ENCODE peak calls at places on chromosomes 4 and X, in four cellular contexts. One of them, this sample, is unnamed.
A peak's percentile ranks its signal among the peaks of the same experiment; 100 is the strongest.

GRCh38 chr4:159047478-159048165 is 55.3 kb upstream of the RAPGEF2 start:
- DNase-seq in HepG2: peak; percentile 25
- DNase-seq in transverse colon: no peak
- DNase-seq in endothelial cell of umbilical vein: peak; percentile 19
- DNase-seq in this sample: no peak

GRCh38 chrX:100098660-100099375 is 311.3 kb downstream of the PCDH19 start:
- DNase-seq in HepG2: no peak
- DNase-seq in transverse colon: no peak
- DNase-seq in endothelial cell of umbilical vein: peak; percentile 31
- DNase-seq in this sample: no peak

GRCh38 chr4:163523791-163524365 is 29.4 kb downstream of the TMA16 start:
- DNase-seq in HepG2: no peak
- DNase-seq in transverse colon: no peak
- DNase-seq in endothelial cell of umbilical vein: no peak
- DNase-seq in this sample: no peak

GRCh38 chr4:815464-816146 is 10.3 kb downstream of the CPLX1 start:
- DNase-seq in HepG2: peak; percentile 91
- DNase-seq in transverse colon: peak; percentile 67
- DNase-seq in endothelial cell of umbilical vein: no peak
- DNase-seq in this sample: no peak

GRCh38 chr4:89617256-89617655 is 219.7 kb downstream of the SNCA start:
- DNase-seq in HepG2: no peak
- DNase-seq in transverse colon: no peak
- DNase-seq in endothelial cell of umbilical vein: no peak
- DNase-seq in this sample: no peak

GRCh38 chr4:116343809-116344208 is 741.6 kb downstream of the TRAM1L1 start:
- DNase-seq in HepG2: no peak
- DNase-seq in transverse colon: no peak
- DNase-seq in endothelial cell of umbilical vein: no peak
- DNase-seq in this sample: no peak

GRCh38 chr4:182955411-182955810 is 38.2 kb upstream of the DCTD start:
- DNase-seq in HepG2: no peak
- DNase-seq in transverse colon: no peak
- DNase-seq in endothelial cell of umbilical vein: no peak
- DNase-seq in this sample: no peak

GRCh38 chr4:163866728-163867313 is 372.3 kb downstream of the TMA16 start:
- DNase-seq in HepG2: no peak
- DNase-seq in transverse colon: no peak
- DNase-seq in endothelial cell of umbilical vein: no peak
- DNase-seq in this sample: no peak

GRCh38 chrX:18389968-18390367 is 35.4 kb upstream of the CDKL5 start:
- DNase-seq in HepG2: no peak
- DNase-seq in transverse colon: no peak
- DNase-seq in endothelial cell of umbilical vein: no peak
- DNase-seq in this sample: no peak

GRCh38 chrX:135557344-135557743 is 36.9 kb downstream of the INTS6L start:
- DNase-seq in HepG2: no peak
- DNase-seq in transverse colon: no peak
- DNase-seq in endothelial cell of umbilical vein: peak; percentile 6
- DNase-seq in this sample: no peak

GRCh38 chrX:20320461-20321159 is 53.9 kb upstream of the RPS6KA3 start:
- DNase-seq in HepG2: peak; percentile 90
- DNase-seq in transverse colon: no peak
- DNase-seq in endothelial cell of umbilical vein: no peak
- DNase-seq in this sample: no peak

GRCh38 chr4:95095352-95095974 is 337.7 kb downstream of the BMPR1B start:
- DNase-seq in HepG2: peak; percentile 5
- DNase-seq in transverse colon: no peak
- DNase-seq in endothelial cell of umbilical vein: peak; percentile 58
- DNase-seq in this sample: no peak

GRCh38 chr4:86032476-86033022 is 327.3 kb downstream of the MAPK10 start:
- DNase-seq in HepG2: no peak
- DNase-seq in transverse colon: no peak
- DNase-seq in endothelial cell of umbilical vein: no peak
- DNase-seq in this sample: no peak

GRCh38 chrX:103250977-103251376 is 4.0 kb downstream of the TCEAL8 start:
- DNase-seq in HepG2: no peak
- DNase-seq in transverse colon: no peak
- DNase-seq in endothelial cell of umbilical vein: no peak
- DNase-seq in this sample: no peak

GRCh38 chr4:7402526-7402925 is 32.2 kb downstream of the PSAPL1 start:
- DNase-seq in HepG2: no peak
- DNase-seq in transverse colon: no peak
- DNase-seq in endothelial cell of umbilical vein: no peak
- DNase-seq in this sample: no peak

GRCh38 chr4:8443801-8444200 is 3.2 kb downstream of the TRMT44 start:
- DNase-seq in HepG2: no peak
- DNase-seq in transverse colon: no peak
- DNase-seq in endothelial cell of umbilical vein: no peak
- DNase-seq in this sample: no peak

GRCh38 chrX:115531818-115532403 is 29.1 kb upstream of the PLS3 start:
- DNase-seq in HepG2: no peak
- DNase-seq in transverse colon: no peak
- DNase-seq in endothelial cell of umbilical vein: peak; percentile 85
- DNase-seq in this sample: no peak

GRCh38 chrX:15749642-15750610 is 11.9 kb downstream of the CA5B start:
- DNase-seq in HepG2: no peak
- DNase-seq in transverse colon: peak; percentile 23
- DNase-seq in endothelial cell of umbilical vein: peak; percentile 44
- DNase-seq in this sample: no peak

GRCh38 chr4:161522031-161522430 is 641.8 kb downstream of the FSTL5 start:
- DNase-seq in HepG2: no peak
- DNase-seq in transverse colon: no peak
- DNase-seq in endothelial cell of umbilical vein: peak; percentile 12
- DNase-seq in this sample: no peak

GRCh38 chr4:1000686-1001260 is 7.6 kb upstream of the SLC26A1 start:
- DNase-seq in HepG2: no peak
- DNase-seq in transverse colon: no peak
- DNase-seq in endothelial cell of umbilical vein: no peak
- DNase-seq in this sample: no peak

GRCh38 chr4:150395872-150396271 is 186.1 kb upstream of the MAB21L2 start:
- DNase-seq in HepG2: no peak
- DNase-seq in transverse colon: no peak
- DNase-seq in endothelial cell of umbilical vein: no peak
- DNase-seq in this sample: no peak

GRCh38 chrX:118520206-118520857 is 24.7 kb downstream of the DOCK11 start:
- DNase-seq in HepG2: no peak
- DNase-seq in transverse colon: no peak
- DNase-seq in endothelial cell of umbilical vein: no peak
- DNase-seq in this sample: no peak

GRCh38 chr4:89420507-89420906 is 112.9 kb upstream of the GPRIN3 start:
- DNase-seq in HepG2: no peak
- DNase-seq in transverse colon: no peak
- DNase-seq in endothelial cell of umbilical vein: no peak
- DNase-seq in this sample: no peak

GRCh38 chrX:144219035-144219434 is 335.2 kb downstream of the UBE2NL start:
- DNase-seq in HepG2: no peak
- DNase-seq in transverse colon: no peak
- DNase-seq in endothelial cell of umbilical vein: no peak
- DNase-seq in this sample: no peak

GRCh38 chrX:30821116-30821515 is 67.9 kb downstream of the TAB3 start:
- DNase-seq in HepG2: no peak
- DNase-seq in transverse colon: no peak
- DNase-seq in endothelial cell of umbilical vein: no peak
- DNase-seq in this sample: no peak

GRCh38 chr4:183912585-183912984 is 7.5 kb downstream of the STOX2 start:
- DNase-seq in HepG2: no peak
- DNase-seq in transverse colon: no peak
- DNase-seq in endothelial cell of umbilical vein: no peak
- DNase-seq in this sample: no peak

GRCh38 chrX:109934935-109935334 is 68.0 kb upstream of the TMEM164 start:
- DNase-seq in HepG2: no peak
- DNase-seq in transverse colon: no peak
- DNase-seq in endothelial cell of umbilical vein: no peak
- DNase-seq in this sample: no peak

GRCh38 chr4:93710101-93710846 is 118.3 kb upstream of the ATOH1 start:
- DNase-seq in HepG2: peak; percentile 20
- DNase-seq in transverse colon: no peak
- DNase-seq in endothelial cell of umbilical vein: no peak
- DNase-seq in this sample: no peak

GRCh38 chr4:8328456-8328855 is 58.9 kb downstream of the HTRA3 start:
- DNase-seq in HepG2: no peak
- DNase-seq in transverse colon: no peak
- DNase-seq in endothelial cell of umbilical vein: no peak
- DNase-seq in this sample: no peak

GRCh38 chr4:53748328-53748772 is 157.1 kb upstream of the LNX1 start:
- DNase-seq in HepG2: no peak
- DNase-seq in transverse colon: peak; percentile 43
- DNase-seq in endothelial cell of umbilical vein: no peak
- DNase-seq in this sample: no peak

GRCh38 chr4:7737268-7737645 is 202.4 kb downstream of the AFAP1 start:
- DNase-seq in HepG2: no peak
- DNase-seq in transverse colon: no peak
- DNase-seq in endothelial cell of umbilical vein: no peak
- DNase-seq in this sample: no peak

GRCh38 chrX:50798782-50799181 is 15.2 kb downstream of the SHROOM4 start:
- DNase-seq in HepG2: peak; percentile 57
- DNase-seq in transverse colon: no peak
- DNase-seq in endothelial cell of umbilical vein: peak; percentile 5
- DNase-seq in this sample: no peak

GRCh38 chrX:2761246-2761645 is 9.4 kb downstream of the XG start:
- DNase-seq in HepG2: no peak
- DNase-seq in transverse colon: no peak
- DNase-seq in endothelial cell of umbilical vein: no peak
- DNase-seq in this sample: no peak

GRCh38 chr4:41940834-41941233 is 5.6 kb downstream of the TMEM33 start:
- DNase-seq in HepG2: no peak
- DNase-seq in transverse colon: no peak
- DNase-seq in endothelial cell of umbilical vein: no peak
- DNase-seq in this sample: no peak

GRCh38 chr4:155578726-155579385 is 87.8 kb upstream of the GUCY1A1 start:
- DNase-seq in HepG2: no peak
- DNase-seq in transverse colon: no peak
- DNase-seq in endothelial cell of umbilical vein: peak; percentile 75
- DNase-seq in this sample: no peak

GRCh38 chr4:112775801-112776200 is 138.9 kb downstream of the LARP7 start:
- DNase-seq in HepG2: no peak
- DNase-seq in transverse colon: no peak
- DNase-seq in endothelial cell of umbilical vein: no peak
- DNase-seq in this sample: no peak

GRCh38 chr4:11424896-11425295 is 3.8 kb downstream of the HS3ST1 start:
- DNase-seq in HepG2: no peak
- DNase-seq in transverse colon: no peak
- DNase-seq in endothelial cell of umbilical vein: no peak
- DNase-seq in this sample: no peak

GRCh38 chr4:47798165-47798564 is 39.7 kb downstream of the CORIN start:
- DNase-seq in HepG2: no peak
- DNase-seq in transverse colon: no peak
- DNase-seq in endothelial cell of umbilical vein: no peak
- DNase-seq in this sample: no peak
- TF ChIP-seq POLR2AphosphoS5 in HepG2: no peak
- TF ChIP-seq POLR2AphosphoS5 in transverse colon: no peak
- TF ChIP-seq POLR2AphosphoS5 in endothelial cell of umbilical vein: no peak
- TF ChIP-seq POLR2AphosphoS5 in this sample: no peak

GRCh38 chrX:14029425-14030247 is at the start of gene GEMIN8:
- DNase-seq in HepG2: peak; percentile 71
- DNase-seq in transverse colon: peak; percentile 91
- DNase-seq in endothelial cell of umbilical vein: peak; percentile 73
- DNase-seq in this sample: no peak
- TF ChIP-seq POLR2A in HepG2: peak; percentile 58
- TF ChIP-seq POLR2A in transverse colon: peak; percentile 83
- TF ChIP-seq POLR2A in endothelial cell of umbilical vein: peak; percentile 64
- TF ChIP-seq POLR2A in this sample: no peak

GRCh38 chrX:70092247-70092646 is 30.0 kb downstream of the OTUD6A start:
- DNase-seq in HepG2: no peak
- DNase-seq in transverse colon: no peak
- DNase-seq in endothelial cell of umbilical vein: no peak
- DNase-seq in this sample: no peak

DNA sequence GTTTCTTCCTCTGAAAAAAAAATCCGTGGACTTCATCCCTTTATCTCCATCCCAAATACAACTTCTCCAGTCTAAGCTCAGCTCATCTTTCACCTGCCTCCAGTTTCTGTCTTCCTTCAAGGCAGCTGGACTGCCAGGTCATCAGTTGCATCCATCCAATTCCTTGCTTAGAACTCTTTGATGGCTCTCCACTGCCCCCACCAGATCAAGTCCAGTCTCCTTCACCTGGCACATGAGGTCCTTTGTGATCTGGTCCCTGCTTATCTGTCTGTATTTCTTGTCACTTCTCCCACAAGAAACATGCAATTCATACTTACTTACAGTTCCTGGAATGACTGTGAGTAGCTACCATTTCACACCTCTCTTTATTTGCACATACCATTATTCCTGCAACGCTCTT is 33.8 kb downstream of the OTUD6A start:
- DNase-seq in HepG2: peak; percentile 8
- DNase-seq in transverse colon: no peak
- DNase-seq in endothelial cell of umbilical vein: peak; percentile 31
- DNase-seq in this sample: no peak
- TF ChIP-seq CTCF in HepG2: peak; percentile 53
- TF ChIP-seq CTCF in transverse colon: no peak
- TF ChIP-seq CTCF in endothelial cell of umbilical vein: peak; percentile 26
- TF ChIP-seq CTCF in this sample: no peak

GRCh38 chr4:38177792-38178665 is 217.8 kb downstream of the PTTG2 start:
- DNase-seq in HepG2: no peak
- DNase-seq in transverse colon: peak; percentile 81
- DNase-seq in endothelial cell of umbilical vein: no peak
- DNase-seq in this sample: no peak
- TF ChIP-seq POLR2AphosphoS5 in HepG2: no peak
- TF ChIP-seq POLR2AphosphoS5 in transverse colon: peak; percentile 43
- TF ChIP-seq POLR2AphosphoS5 in endothelial cell of umbilical vein: no peak
- TF ChIP-seq POLR2AphosphoS5 in this sample: peak; percentile 61

DNA sequence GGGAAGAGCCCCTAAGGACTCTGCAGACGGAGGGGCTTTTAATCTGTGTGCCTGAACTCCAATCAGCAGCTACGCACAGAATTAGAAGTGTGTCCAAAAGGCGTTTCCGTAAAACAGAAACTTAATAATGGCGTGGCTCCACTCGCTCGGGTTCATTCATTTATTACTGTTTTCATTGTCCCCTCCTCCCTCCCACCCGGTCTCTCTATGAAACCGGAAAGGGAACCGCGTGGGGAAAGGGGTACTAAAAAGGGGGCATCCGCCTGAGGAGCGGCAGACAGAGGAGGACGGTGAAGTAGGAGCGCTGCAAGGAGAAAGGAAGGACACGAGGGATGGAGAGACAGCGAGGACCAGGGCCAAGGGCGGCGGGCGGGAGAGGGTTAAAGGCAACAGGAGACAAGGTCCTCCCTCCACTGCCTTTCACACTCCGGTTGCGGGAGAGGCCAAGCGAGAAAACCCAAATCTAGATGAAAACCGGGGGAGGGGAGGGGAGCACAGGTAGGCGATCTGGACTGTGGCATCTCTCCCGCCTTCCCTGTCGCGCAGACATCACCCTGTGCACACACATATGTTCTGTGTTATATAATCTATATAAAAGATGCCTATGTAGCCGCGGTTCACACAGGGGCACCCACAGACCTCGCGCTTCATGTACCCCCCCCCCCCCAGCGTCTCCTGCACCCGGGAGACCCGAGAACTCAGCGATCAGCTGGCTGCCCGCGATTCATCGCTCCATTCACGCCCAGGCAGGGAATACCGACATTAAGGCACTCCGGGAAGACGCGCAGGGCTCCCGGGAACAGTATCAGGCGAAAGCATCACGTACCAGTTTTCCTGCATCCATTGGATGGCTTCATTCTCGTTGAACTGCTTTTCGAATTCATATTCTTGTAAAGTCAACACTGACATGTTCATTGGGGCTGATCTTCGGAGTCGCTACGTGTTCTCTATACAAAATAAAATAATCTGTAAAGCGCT is 705 bp downstream of the ELOVL6 start:
- DNase-seq in HepG2: no peak
- DNase-seq in transverse colon: peak; percentile 56
- DNase-seq in endothelial cell of umbilical vein: peak; percentile 59
- DNase-seq in this sample: no peak
- TF ChIP-seq POLR2A in HepG2: no peak
- TF ChIP-seq POLR2A in transverse colon: no peak
- TF ChIP-seq POLR2A in endothelial cell of umbilical vein: peak; percentile 43
- TF ChIP-seq POLR2A in this sample: no peak